ENCODE peak calls at places on chromosomes 3 and 15, in five cellular contexts. E, Q, X, A and R are unnamed samples.

GRCh38 chr3:43294975-43295374 is 8.6 kb downstream of the SNRK start:
- DNase-seq in E (no peak), A (no peak), Q (no peak), X (peak; percentile 6), R (no peak)

GRCh38 chr15:85462029-85462428 is 81.6 kb downstream of the AKAP13 start:
- DNase-seq in A (no peak), Q (no peak), X (no peak), E (no peak), R (no peak)

GRCh38 chr3:71219744-71220638 is 363.5 kb downstream of the FOXP1 start:
- DNase-seq in A (no peak), Q (no peak), E (no peak), X (no peak), R (no peak)

GRCh38 chr15:80036067-80036466 is 23.4 kb upstream of the ZFAND6 start:
- DNase-seq in Q (no peak), X (no peak), A (no peak), E (no peak), R (no peak)

GRCh38 chr15:57298204-57298603 is 78.1 kb upstream of the CGNL1 start:
- DNase-seq in X (no peak), Q (no peak), E (no peak), A (no peak), R (peak; percentile 21)

GRCh38 chr3:166005126-166005525 is 167.9 kb upstream of the BCHE start:
- DNase-seq in Q (no peak), A (no peak), E (no peak), X (no peak), R (no peak)

GRCh38 chr15:33492434-33493052 is 181.8 kb downstream of the RYR3 start:
- DNase-seq in X (no peak), Q (no peak), E (no peak), A (no peak), R (no peak)

GRCh38 chr15:41337631-41338522 is 5.2 kb downstream of the NUSAP1 start:
- DNase-seq in E (peak; percentile 32), X (no peak), Q (no peak), A (no peak), R (no peak)

GRCh38 chr15:25981114-25981513 is 118.0 kb upstream of the ATP10A start:
- DNase-seq in E (no peak), A (no peak), X (no peak), Q (no peak), R (no peak)

GRCh38 chr3:111465081-111465670 is 76.8 kb upstream of the CD96 start:
- DNase-seq in X (no peak), E (no peak), Q (no peak), A (no peak), R (no peak)

GRCh38 chr3:63912768-63913588 is 795 bp upstream of the SCAANT1 start:
- DNase-seq in X (peak; percentile 76), Q (peak; percentile 73), E (peak; percentile 90), A (peak; percentile 75), R (peak; percentile 55)

GRCh38 chr3:56111651-56112250 is 356.5 kb downstream of the ERC2 start:
- DNase-seq in Q (no peak), A (no peak), X (no peak), E (no peak), R (no peak)

GRCh38 chr3:190003730-190004129 is 117.0 kb downstream of the P3H2 start:
- DNase-seq in Q (no peak), E (no peak), A (no peak), X (peak; percentile 83), R (peak; percentile 84)

GRCh38 chr3:105829879-105830622 is 38.8 kb downstream of the CBLB start:
- DNase-seq in Q (no peak), A (no peak), X (no peak), E (no peak), R (peak; percentile 80)

GRCh38 chr3:154095832-154096421 is 25.3 kb upstream of the ARHGEF26 start:
- DNase-seq in A (no peak), E (no peak), Q (no peak), X (peak; percentile 72), R (peak; percentile 78)

GRCh38 chr15:79978694-79979519 is 7.9 kb upstream of the BCL2A1 start:
- DNase-seq in A (no peak), Q (no peak), E (no peak), X (peak; percentile 85), R (peak; percentile 87)

DNA sequence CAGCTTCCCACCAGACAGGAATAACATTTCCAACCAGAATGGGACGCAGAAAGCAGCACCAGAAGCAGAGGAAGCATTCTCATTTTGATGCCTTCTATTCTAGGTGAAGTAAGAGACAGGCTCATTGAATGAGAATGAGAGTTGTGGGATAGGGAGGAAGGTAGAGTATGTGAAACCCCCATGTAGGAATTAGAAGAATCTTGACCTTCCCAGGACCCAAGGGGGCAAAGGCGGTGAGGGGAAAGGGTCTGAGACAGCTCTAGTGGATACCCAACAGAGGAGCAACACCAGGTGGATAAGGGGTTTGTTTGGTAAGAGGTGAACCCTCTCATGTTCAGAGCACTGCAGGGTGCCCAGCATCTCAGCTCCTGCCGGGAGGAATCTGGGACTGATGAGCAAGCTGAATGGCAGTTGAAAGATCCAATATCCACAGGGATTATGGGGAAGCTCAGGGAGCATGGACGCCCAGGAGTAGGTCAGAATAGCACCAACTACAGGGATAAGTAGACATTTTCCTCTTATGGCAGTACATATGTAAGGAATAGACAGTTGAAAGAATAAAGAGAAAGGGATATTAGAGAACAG is 77.0 kb downstream of the PLCL2 start:
- DNase-seq in E (no peak), Q (no peak), X (no peak), A (no peak), R (no peak)
- H3K4me3 ChIP-seq in E (no peak overlapping the region), Q (no peak overlapping the region), X (no peak overlapping the region), A (no peak overlapping the region), R (no peak overlapping the region)

DNA sequence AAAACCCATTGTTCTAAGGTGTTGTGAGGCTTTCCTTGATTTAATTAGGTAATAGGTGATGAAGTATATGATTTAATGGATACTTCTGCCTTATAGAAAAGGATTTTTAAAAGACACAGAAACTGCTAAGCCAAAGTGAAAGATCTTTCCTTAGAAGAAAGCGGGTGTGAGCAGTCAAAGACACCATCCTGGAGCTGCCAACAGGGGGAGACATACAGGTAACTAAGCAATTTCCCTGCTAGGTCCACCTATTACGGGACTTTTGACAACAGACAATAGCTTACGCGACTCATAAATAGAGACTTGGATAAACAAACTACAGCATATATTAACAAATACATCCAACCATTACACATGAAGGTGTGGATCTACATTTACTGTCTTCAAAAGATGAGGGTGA is 669.5 kb downstream of the SQOR start:
- DNase-seq in X (no peak), A (no peak), Q (no peak), E (no peak), R (no peak)
- TF ChIP-seq CTCF in X (peak; percentile 14), A (no peak), Q (no peak), E (no peak), R (peak; percentile 8)

GRCh38 chr3:13111874-13112520 is 38.8 kb upstream of the IQSEC1 start:
- DNase-seq in X (no peak), E (no peak), Q (no peak), A (no peak), R (no peak)

GRCh38 chr3:13109516-13109915 is 36.3 kb upstream of the IQSEC1 start:
- DNase-seq in Q (no peak), A (no peak), X (no peak), E (no peak), R (no peak)

GRCh38 chr3:13108861-13109260 is 35.6 kb upstream of the IQSEC1 start:
- DNase-seq in Q (no peak), A (no peak), X (no peak), E (no peak), R (no peak)

GRCh38 chr3:13111173-13111873 is 38.1 kb upstream of the IQSEC1 start:
- DNase-seq in A (no peak), X (no peak), E (no peak), Q (peak; percentile 59), R (no peak)

GRCh38 chr3:13110678-13111116 is 37.5 kb upstream of the IQSEC1 start:
- DNase-seq in A (no peak), E (no peak), X (no peak), Q (peak; percentile 57), R (no peak)
- H3K4me3 ChIP-seq in A (no peak overlapping the region), E (no peak overlapping the region), X (no peak overlapping the region), Q (no peak overlapping the region), R (no peak overlapping the region)

GRCh38 chr3:40213556-40213955 is 96.0 kb upstream of the EIF1B start:
- DNase-seq in E (no peak), X (no peak), A (no peak), Q (no peak), R (no peak)

GRCh38 chr3:40211579-40211978 is 97.9 kb upstream of the EIF1B start:
- DNase-seq in X (peak; percentile 65), E (no peak), Q (no peak), A (no peak), R (peak; percentile 14)

GRCh38 chr3:40215015-40215414 is 94.5 kb upstream of the EIF1B start:
- DNase-seq in X (no peak), E (no peak), Q (no peak), A (no peak), R (peak; percentile 12)
- TF ChIP-seq CTCF in X (no peak), E (no peak), Q (no peak), A (no peak), R (no peak)

GRCh38 chr15:39746176-39746575 is 36.5 kb downstream of the FSIP1 start:
- DNase-seq in A (no peak), Q (no peak), E (no peak), X (peak; percentile 35), R (peak; percentile 40)

GRCh38 chr15:39745415-39745814 is 37.2 kb downstream of the FSIP1 start:
- DNase-seq in X (no peak), E (no peak), A (no peak), Q (no peak), R (no peak)

GRCh38 chr15:39747326-39747725 is 35.3 kb downstream of the FSIP1 start:
- DNase-seq in A (no peak), X (peak; percentile 81), E (no peak), Q (no peak), R (peak; percentile 81)

GRCh38 chr15:39746714-39747276 is 35.8 kb downstream of the FSIP1 start:
- DNase-seq in A (no peak), Q (no peak), X (no peak), E (no peak), R (no peak)

GRCh38 chr15:39748276-39748675 is 34.4 kb downstream of the FSIP1 start:
- DNase-seq in A (no peak), X (no peak), E (no peak), Q (no peak), R (peak; percentile 18)
- H3K4me3 ChIP-seq in A (no peak overlapping the region), X (no peak overlapping the region), E (no peak overlapping the region), Q (no peak overlapping the region), R (no peak overlapping the region)

GRCh38 chr3:24133441-24133840 is 188.4 kb downstream of the NR1D2 start:
- DNase-seq in X (no peak), A (no peak), E (no peak), Q (no peak), R (no peak)
- TF ChIP-seq CTCF in X (no peak), A (no peak), E (no peak), Q (no peak), R (no peak)

DNA sequence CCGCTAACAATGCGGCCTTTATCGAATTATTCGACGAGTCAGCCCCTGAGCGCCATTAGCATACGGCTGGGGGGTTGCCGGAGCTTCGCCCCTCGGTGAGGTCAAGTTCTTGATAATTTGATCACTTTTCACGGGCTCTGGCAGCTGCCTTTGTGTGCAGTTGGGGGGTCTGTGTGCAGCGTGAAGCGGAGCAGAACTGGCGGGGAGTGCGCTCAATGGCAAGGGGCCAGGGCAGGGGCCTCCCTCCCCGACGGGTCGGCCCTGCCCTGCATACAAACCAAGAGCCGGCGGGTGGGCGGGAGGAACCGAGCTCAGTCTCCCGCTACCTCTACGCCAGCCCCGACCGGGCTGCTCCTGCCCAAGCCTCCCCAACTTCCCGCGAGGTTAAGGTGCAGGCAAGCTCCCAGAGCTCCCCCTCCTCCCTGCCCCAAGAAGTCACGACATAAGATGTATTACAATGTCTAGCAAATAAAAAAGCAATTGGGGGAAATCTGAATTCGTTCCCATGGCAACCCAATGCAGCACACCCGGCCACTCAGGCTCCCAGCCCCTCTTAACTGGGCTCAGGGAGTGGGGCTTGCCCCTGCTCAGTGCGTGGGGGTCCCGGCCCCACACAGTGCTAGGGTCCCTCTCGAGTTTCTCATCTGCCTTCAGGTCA is 34.1 kb upstream of the POLG start:
- DNase-seq in E (no peak), Q (no peak), X (no peak), A (no peak), R (no peak)
- H3K4me3 ChIP-seq in E (no peak overlapping the region), Q (no peak overlapping the region), X (no peak overlapping the region), A (no peak overlapping the region), R (no peak overlapping the region)